ENCODE peak calls at places on chromosomes 13 and 19, in nine cellular contexts. I, T, U, K, F, H, V, Y and A are unnamed samples.

GRCh38 chr13:40780822-40781401 is 8.5 kb upstream of the SLC25A15 start:
- DNase-seq in I (peak), T (no peak), U (no peak), K (no peak), F (no peak), H (no peak), V (no peak), Y (no peak), A (no peak)

GRCh38 chr13:94711561-94712286 is 621 bp downstream of the SOX21 start:
- DNase-seq in I (peak), T (peak), U (no peak), K (no peak), F (no peak), H (peak), V (no peak), Y (peak), A (no peak)

GRCh38 chr19:31054430-31054829 is 294.8 kb downstream of the TSHZ3 start:
- DNase-seq in I (peak), T (peak), U (peak), K (peak), F (no peak), H (peak), V (no peak), Y (peak), A (no peak)

GRCh38 chr19:1262687-1263123 is 6.4 kb upstream of the CIRBP start:
- DNase-seq in I (no peak), T (no peak), U (no peak), K (peak), F (no peak), H (no peak), V (no peak), Y (no peak), A (no peak)

GRCh38 chr13:68125087-68125480 is 894.9 kb upstream of the PCDH9 start:
- DNase-seq in I (no peak), T (no peak), U (no peak), K (no peak), F (no peak), H (peak), V (no peak), Y (no peak), A (no peak)

GRCh38 chr19:50724522-50725217 is 1.5 kb downstream of the CLEC11A start:
- DNase-seq in I (peak), T (peak), U (peak), K (peak), F (peak), H (peak), V (peak), Y (peak), A (peak)

GRCh38 chr13:95608640-95609280 is 35.7 kb downstream of the DZIP1 start:
- DNase-seq in I (no peak), T (no peak), U (no peak), K (no peak), F (no peak), H (no peak), V (no peak), Y (peak), A (peak)

GRCh38 chr13:101473458-101473857 is 21.0 kb downstream of the ITGBL1 start:
- DNase-seq in I (peak), T (peak), U (no peak), K (no peak), F (no peak), H (peak), V (no peak), Y (peak), A (no peak)

GRCh38 chr19:18153555-18154134 is 682 bp downstream of the PIK3R2 start:
- DNase-seq in I (no peak), T (no peak), U (no peak), K (peak), F (no peak), H (no peak), V (no peak), Y (no peak), A (no peak)

GRCh38 chr13:20178156-20178555 is 14.6 kb downstream of the GJB2 start:
- DNase-seq in I (no peak), T (no peak), U (no peak), K (no peak), F (no peak), H (peak), V (no peak), Y (no peak), A (no peak)

GRCh38 chr13:79317856-79318255 is 88.2 kb downstream of the RBM26 start:
- DNase-seq in I (no peak), T (no peak), U (no peak), K (no peak), F (no peak), H (no peak), V (no peak), Y (no peak), A (no peak)

GRCh38 chr13:50452761-50453160 is 390.7 kb downstream of the DLEU7 start:
- DNase-seq in I (no peak), T (no peak), U (no peak), K (no peak), F (no peak), H (no peak), V (no peak), Y (peak), A (no peak)

GRCh38 chr13:100443278-100443997 is 145.2 kb downstream of the GGACT start:
- DNase-seq in I (no peak), T (no peak), U (no peak), K (no peak), F (no peak), H (no peak), V (no peak), Y (no peak), A (no peak)

GRCh38 chr19:47435196-47435595 is 15.9 kb upstream of the MEIS3 start:
- DNase-seq in I (no peak), T (no peak), U (no peak), K (no peak), F (no peak), H (no peak), V (no peak), Y (no peak), A (peak)

GRCh38 chr13:32751340-32751739 is 165.1 kb downstream of the PDS5B start:
- DNase-seq in I (no peak), T (no peak), U (no peak), K (no peak), F (no peak), H (no peak), V (no peak), Y (no peak), A (no peak)

GRCh38 chr19:12806242-12807131 is at the start of gene RNASEH2A:
- DNase-seq in I (peak), T (peak), U (peak), K (peak), F (no peak), H (peak), V (peak), Y (peak), A (peak)

GRCh38 chr13:101978546-101979315 is 423.1 kb downstream of the FGF14 start:
- DNase-seq in I (no peak), T (no peak), U (no peak), K (no peak), F (no peak), H (no peak), V (no peak), Y (no peak), A (no peak)

GRCh38 chr19:48988860-48989259 is 4.2 kb downstream of the GYS1 start:
- DNase-seq in I (no peak), T (no peak), U (no peak), K (no peak), F (no peak), H (no peak), V (no peak), Y (no peak), A (no peak)

GRCh38 chr19:48987323-48987722 is 5.8 kb downstream of the GYS1 start:
- DNase-seq in I (no peak), T (no peak), U (no peak), K (no peak), F (no peak), H (no peak), V (no peak), Y (no peak), A (no peak)

GRCh38 chr19:48989701-48990291 is 3.3 kb downstream of the GYS1 start:
- DNase-seq in I (no peak), T (no peak), U (no peak), K (no peak), F (no peak), H (no peak), V (peak), Y (peak), A (no peak)

GRCh38 chr19:48986211-48986610 is 6.9 kb downstream of the GYS1 start:
- DNase-seq in I (no peak), T (no peak), U (no peak), K (no peak), F (no peak), H (no peak), V (no peak), Y (no peak), A (no peak)

DNA sequence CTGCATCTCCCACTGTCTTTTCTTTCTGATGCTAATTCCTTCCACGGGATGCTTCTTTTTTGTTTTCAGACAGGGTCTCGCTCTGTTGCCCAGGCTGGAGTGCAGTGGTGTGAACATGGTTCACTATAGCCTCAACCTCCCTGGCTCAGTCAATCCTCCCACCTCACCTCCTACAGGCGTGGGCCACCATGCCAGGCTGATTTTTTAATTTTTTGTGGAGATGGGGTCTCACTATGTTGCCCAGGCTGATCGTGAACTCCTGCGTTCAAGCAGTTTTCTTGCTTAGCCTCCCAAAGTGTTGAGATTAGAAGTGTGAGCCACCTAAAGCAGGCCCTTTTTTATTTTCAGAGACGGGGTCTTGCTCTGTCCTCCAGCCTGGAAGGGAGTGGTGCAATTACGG is 4.8 kb downstream of the GYS1 start:
- DNase-seq in I (no peak), T (no peak), U (no peak), K (no peak), F (no peak), H (no peak), V (no peak), Y (no peak), A (no peak)
- TF ChIP-seq CTCF in I (no peak), T (no peak), U (no peak), K (no peak), F (no peak), H (no peak), V (no peak), Y (no peak), A (no peak)

GRCh38 chr13:106997696-106998095 is 429.8 kb upstream of the ARGLU1 start:
- DNase-seq in I (no peak), T (no peak), U (no peak), K (no peak), F (no peak), H (no peak), V (no peak), Y (no peak), A (no peak)

GRCh38 chr13:106998664-106999063 is 430.7 kb upstream of the ARGLU1 start:
- DNase-seq in I (no peak), T (no peak), U (no peak), K (no peak), F (no peak), H (no peak), V (no peak), Y (no peak), A (no peak)

DNA sequence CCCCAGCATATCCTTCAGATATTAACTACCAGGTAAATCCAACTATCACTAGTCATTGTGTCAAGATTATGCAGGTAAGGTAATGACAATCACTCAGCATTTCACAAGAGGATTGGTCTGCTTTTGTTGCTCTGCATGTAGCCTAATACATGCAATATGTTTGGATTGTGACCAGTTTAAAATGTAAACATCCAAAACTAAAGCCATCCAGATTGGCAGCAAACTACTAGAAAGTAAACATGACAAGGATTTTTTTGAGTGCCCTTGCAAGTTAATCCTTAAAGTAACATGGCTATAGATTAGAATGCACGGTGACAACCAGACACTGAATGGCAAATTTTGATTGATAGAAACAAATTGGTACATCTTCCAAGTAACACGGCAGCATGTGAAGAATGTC is 429.3 kb upstream of the ARGLU1 start:
- DNase-seq in I (no peak), T (no peak), U (no peak), K (no peak), F (no peak), H (no peak), V (no peak), Y (no peak), A (no peak)
- H3K4me3 ChIP-seq in I (no peak), T (no peak), U (no peak), K (no peak), F (no peak), H (no peak), V (no peak), Y (no peak), A (no peak)

GRCh38 chr13:75566658-75567057 is 17.1 kb downstream of the UCHL3 start:
- DNase-seq in I (peak), T (peak), U (no peak), K (no peak), F (no peak), H (peak), V (no peak), Y (peak), A (no peak)
- TF ChIP-seq CTCF in I (peak), T (peak), U (no peak), K (no peak), F (no peak), H (peak), V (no peak), Y (peak), A (peak)

DNA sequence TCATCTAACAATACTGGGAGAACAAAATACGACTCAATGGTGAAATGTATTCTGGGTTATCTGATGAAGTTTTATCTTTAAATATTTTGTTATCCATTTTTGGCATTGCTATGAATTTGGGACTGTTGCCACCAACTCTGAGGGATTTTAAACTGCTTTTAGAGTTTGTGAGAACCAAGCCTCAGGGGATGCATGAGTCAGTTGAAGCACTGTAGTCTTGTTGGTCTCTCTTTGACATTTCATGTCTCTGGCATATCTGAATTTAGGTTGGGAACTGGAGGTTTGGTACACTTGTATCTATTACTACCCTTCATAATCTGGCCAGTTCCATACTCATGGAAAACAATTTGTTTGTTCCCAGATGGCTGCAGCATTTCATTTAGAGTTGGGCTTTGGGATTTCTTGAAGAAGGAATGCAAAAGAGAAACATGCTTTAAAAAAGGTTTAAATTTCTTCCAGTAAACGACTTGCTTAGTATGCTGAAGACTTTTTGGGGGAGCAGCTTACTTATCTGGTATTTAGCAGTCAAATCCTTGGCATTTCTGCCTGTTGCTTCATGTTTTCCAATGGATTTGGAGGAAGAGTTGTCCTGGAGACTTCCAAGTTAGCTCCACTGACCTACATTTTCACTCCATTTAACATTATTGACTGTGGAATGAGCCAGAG is 28.9 kb downstream of the ARHGEF7 start:
- DNase-seq in I (no peak), T (no peak), U (no peak), K (no peak), F (no peak), H (no peak), V (no peak), Y (no peak), A (no peak)
- H3K4me3 ChIP-seq in I (no peak), T (no peak), U (no peak), K (no peak), F (no peak), H (no peak), V (no peak), Y (no peak), A (no peak)

DNA sequence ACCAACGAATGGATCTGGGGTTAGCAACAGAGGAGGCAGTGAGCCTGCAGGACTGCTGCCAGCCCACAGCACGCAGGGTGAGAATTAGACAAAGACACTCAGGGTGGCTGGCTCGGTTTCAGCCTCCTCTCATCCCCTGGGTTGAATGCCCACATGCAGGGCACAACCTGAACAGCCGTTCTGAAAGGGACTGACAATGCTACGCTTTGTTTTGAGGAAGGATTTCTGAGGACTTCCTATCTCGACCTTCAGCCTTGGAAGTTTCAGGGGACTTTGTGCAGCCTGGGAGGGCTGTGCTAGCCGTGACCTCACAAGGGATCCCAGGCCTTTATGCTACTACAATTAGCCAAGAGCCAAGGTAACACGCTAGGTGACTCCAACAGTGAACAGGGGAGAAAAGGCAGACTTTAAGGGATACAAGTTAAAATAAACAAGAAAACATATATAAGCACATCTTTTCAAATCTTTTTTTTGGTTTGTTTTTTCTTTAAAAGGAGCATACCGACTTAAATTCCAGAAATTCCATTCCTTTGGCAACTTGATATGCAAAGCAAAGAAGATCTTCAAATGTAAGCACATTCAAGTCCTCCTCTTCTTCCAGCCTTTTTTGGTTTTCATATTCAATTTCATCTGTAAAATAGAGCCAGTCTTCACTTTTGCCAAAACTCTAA is 34.5 kb upstream of the URAD start:
- DNase-seq in I (peak), T (peak), U (no peak), K (no peak), F (no peak), H (no peak), V (no peak), Y (peak), A (no peak)
- TF ChIP-seq CTCF in I (no peak), T (no peak), U (no peak), K (no peak), F (no peak), H (no peak), V (no peak), Y (no peak), A (no peak)

DNA sequence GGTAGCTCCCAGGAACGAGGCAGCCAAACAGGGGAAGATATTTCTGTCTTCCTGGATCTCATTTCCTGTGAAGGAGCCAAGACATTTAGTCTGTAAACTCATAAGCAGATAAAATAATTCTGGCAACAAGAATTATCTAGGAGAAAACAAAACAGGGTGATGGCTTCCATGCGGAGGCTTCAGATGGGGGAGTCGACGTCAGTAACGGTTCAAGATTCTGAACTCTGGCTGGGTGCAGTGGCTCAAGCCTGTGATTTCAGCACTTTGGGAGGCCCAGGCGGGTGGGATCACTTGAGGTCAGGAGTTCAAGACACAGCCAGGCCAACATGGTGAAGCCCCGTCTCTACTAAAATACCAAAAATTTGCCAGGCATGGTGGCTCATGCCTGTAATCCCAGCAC is 1.3 kb downstream of the GNA15 start:
- DNase-seq in I (peak), T (no peak), U (no peak), K (no peak), F (no peak), H (no peak), V (no peak), Y (no peak), A (no peak)
- H3K4me3 ChIP-seq in I (no peak), T (no peak), U (peak), K (no peak), F (peak), H (peak), V (no peak), Y (no peak), A (no peak)

GRCh38 chr13:113457510-113457909 is 4.2 kb upstream of the ADPRHL1 start:
- DNase-seq in I (no peak), T (no peak), U (no peak), K (no peak), F (no peak), H (no peak), V (no peak), Y (no peak), A (no peak)
- TF ChIP-seq CTCF in I (no peak), T (no peak), U (no peak), K (no peak), F (no peak), H (no peak), V (no peak), Y (no peak), A (no peak)

DNA sequence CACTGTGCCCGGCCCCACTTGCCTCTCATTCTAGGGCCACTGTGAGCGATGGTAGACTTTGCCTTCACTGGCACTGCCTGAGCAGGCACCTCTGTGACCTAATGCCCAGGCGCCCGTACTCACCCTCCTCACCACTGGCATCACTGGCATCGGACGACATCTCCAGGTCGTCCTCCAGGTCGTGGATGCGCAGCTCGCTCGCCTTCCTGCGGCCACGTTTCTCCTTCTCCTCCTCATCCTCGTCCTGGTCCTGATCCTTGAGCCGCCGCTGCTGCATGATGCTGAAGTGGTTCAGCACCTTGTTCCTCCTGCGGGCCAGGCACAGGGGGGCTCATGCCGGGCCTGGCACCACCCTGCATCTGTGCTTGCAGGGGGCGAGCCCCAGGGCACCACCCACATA is 7.5 kb upstream of the PSPN start:
- DNase-seq in I (no peak), T (no peak), U (no peak), K (no peak), F (no peak), H (no peak), V (no peak), Y (no peak), A (no peak)
- H3K4me3 ChIP-seq in I (no peak), T (no peak), U (no peak), K (no peak), F (no peak), H (no peak), V (no peak), Y (no peak), A (no peak)